ENCODE peak calls at places on chromosome 4, in four cellular contexts. O is BE2C, H is AG04450, N is left ventricle myocardium inferior. V is an unnamed sample. For H3K9me3, the result is how much of the 10 kb centered on the place peaks cover.

GRCh38 chr4:29717658-29718057 is 1002.5 kb upstream of the PCDH7 start:
- DNase-seq in N (no peak), H (no peak), O (no peak), V (no peak)

GRCh38 chr4:83252782-83253405 is 31.7 kb downstream of the COQ2 start:
- DNase-seq in O (peak), N (no peak), H (no peak), V (peak)

GRCh38 chr4:128323401-128323800 is 35.8 kb upstream of the PGRMC2 start:
- DNase-seq in N (no peak), H (no peak), O (no peak), V (no peak)

GRCh38 chr4:123444298-123444731 is 47.7 kb downstream of the SPRY1 start:
- DNase-seq in O (no peak), H (no peak), N (peak), V (peak)

GRCh38 chr4:183834252-183834651 is 70.9 kb upstream of the STOX2 start:
- DNase-seq in H (no peak), N (no peak), O (no peak), V (no peak)

GRCh38 chr4:147825451-147826287 is 93.8 kb downstream of the ARHGAP10 start:
- DNase-seq in H (no peak), O (peak), N (peak), V (peak)

GRCh38 chr4:79757580-79757979 is 315.4 kb downstream of the ANTXR2 start:
- DNase-seq in O (no peak), H (no peak), N (no peak), V (no peak)

GRCh38 chr4:100907465-100908454 is 389.9 kb upstream of the EMCN start:
- DNase-seq in H (no peak), N (no peak), O (no peak), V (no peak)

GRCh38 chr4:4417886-4418285 is 31.0 kb downstream of the NSG1 start:
- DNase-seq in N (no peak), H (no peak), O (no peak), V (no peak)

GRCh38 chr4:39814403-39815185 is 116.7 kb downstream of the UBE2K start:
- DNase-seq in O (no peak), H (no peak), N (no peak), V (no peak)

GRCh38 chr4:1720163-1720983 is 750 bp downstream of the TMEM129 start:
- DNase-seq in N (peak), H (no peak), O (peak), V (peak)

GRCh38 chr4:10135252-10135651 is 18.7 kb upstream of the WDR1 start:
- DNase-seq in N (no peak), H (no peak), O (peak), V (no peak)

GRCh38 chr4:95544433-95545103 is 4.2 kb downstream of the UNC5C start:
- DNase-seq in H (no peak), O (no peak), N (no peak), V (no peak)

GRCh38 chr4:8707045-8707781 is 114.6 kb downstream of the CPZ start:
- DNase-seq in H (no peak), N (peak), O (peak), V (no peak)

GRCh38 chr4:3369781-3370660 is 71.7 kb upstream of the HGFAC start:
- DNase-seq in H (peak), O (no peak), N (peak), V (peak)

GRCh38 chr4:17447675-17448298 is 64.1 kb downstream of the QDPR start:
- DNase-seq in N (no peak), H (peak), O (peak), V (no peak)

GRCh38 chr4:95510145-95510544 is 38.6 kb downstream of the UNC5C start:
- DNase-seq in H (no peak), N (no peak), O (peak), V (no peak)

GRCh38 chr4:89216866-89217265 is 90.7 kb downstream of the GPRIN3 start:
- DNase-seq in H (no peak), N (no peak), O (no peak), V (no peak)

GRCh38 chr4:86307432-86307831 is 52.4 kb downstream of the MAPK10 start:
- DNase-seq in N (no peak), O (no peak), H (no peak), V (no peak)

GRCh38 chr4:176792348-176793059 is at the start of gene VEGFC:
- DNase-seq in N (peak), O (peak), H (no peak), V (peak)

GRCh38 chr4:176300565-176300964 is 19.2 kb upstream of the SPCS3 start:
- DNase-seq in N (no peak), O (no peak), H (no peak), V (no peak)

GRCh38 chr4:151251922-151252321 is 25.0 kb upstream of the PRSS48 start:
- DNase-seq in H (no peak), O (no peak), N (no peak), V (no peak)

GRCh38 chr4:146709956-146710355 is 71.3 kb downstream of the POU4F2 start:
- DNase-seq in H (no peak), N (no peak), O (no peak), V (no peak)

GRCh38 chr4:4854649-4855292 is 4.7 kb upstream of the MSX1 start:
- DNase-seq in H (no peak), N (no peak), O (peak), V (no peak)

GRCh38 chr4:131499139-131499873 is 1649.8 kb upstream of the PCDH10 start:
- DNase-seq in H (peak), N (no peak), O (no peak), V (peak)

GRCh38 chr4:54882616-54883015 is 224.9 kb downstream of the KIT start:
- DNase-seq in H (no peak), O (no peak), N (no peak), V (no peak)

GRCh38 chr4:56139241-56139827 is 190.6 kb downstream of the CEP135 start:
- DNase-seq in O (no peak), N (no peak), H (no peak), V (no peak)

GRCh38 chr4:61085534-61085933 is 114.6 kb upstream of the ADGRL3 start:
- DNase-seq in O (no peak), H (no peak), N (no peak), V (no peak)

GRCh38 chr4:53453385-53453784 is 75.9 kb downstream of the FIP1L1 start:
- DNase-seq in H (no peak), O (no peak), N (no peak), V (no peak)

GRCh38 chr4:24186466-24186865 is 296.6 kb upstream of the PPARGC1A start:
- DNase-seq in O (no peak), N (no peak), H (no peak), V (no peak)

GRCh38 chr4:118047043-118047442 is 12.8 kb downstream of the NDST3 start:
- DNase-seq in N (no peak), O (no peak), H (no peak), V (no peak)
- H3K9me3 ChIP-seq in N (half or more), O (under half), H (under half), V (under half)

GRCh38 chr4:16029329-16029728 is 54.5 kb downstream of the PROM1 start:
- DNase-seq in H (peak), O (no peak), N (no peak), V (no peak)
- H3K4me3 ChIP-seq in H (no peak), O (no peak), N (no peak), V (no peak)

GRCh38 chr4:337932-338758 is 531 bp downstream of the ZNF141 start:
- DNase-seq in O (peak), H (no peak), N (no peak), V (peak)
- H3K9me3 ChIP-seq in O (under half), H (under half), N (under half), V (under half)

GRCh38 chr4:25310066-25310824 is 2.3 kb upstream of the ZCCHC4 start:
- DNase-seq in N (no peak), H (no peak), O (no peak), V (no peak)

GRCh38 chr4:25312496-25313193 is at the start of gene ZCCHC4:
- DNase-seq in H (peak), O (peak), N (peak), V (peak)

GRCh38 chr4:25308761-25309160 is 3.8 kb upstream of the ZCCHC4 start:
- DNase-seq in O (no peak), H (no peak), N (no peak), V (no peak)

GRCh38 chr4:25313194-25313895 is 771 bp downstream of the ZCCHC4 start:
- DNase-seq in H (no peak), N (no peak), O (no peak), V (no peak)

DNA sequence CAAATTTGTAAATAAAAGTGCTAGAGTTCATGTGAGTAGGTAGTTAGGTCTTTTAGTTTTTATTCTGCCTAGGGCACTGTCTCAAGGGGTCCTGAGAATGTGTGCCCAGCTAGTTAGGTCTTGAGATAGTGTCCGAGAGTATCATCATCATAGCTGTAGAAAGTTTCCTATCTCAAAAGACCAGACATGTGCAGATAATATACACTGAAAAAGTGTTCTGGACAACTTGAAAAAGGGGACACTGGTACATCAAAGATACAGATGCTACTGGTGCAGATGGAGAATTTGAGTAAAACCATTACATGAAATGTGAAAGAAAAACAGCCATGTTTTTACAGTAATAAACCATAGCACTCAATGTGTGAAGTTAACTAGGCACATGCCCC is 1.8 kb upstream of the ZCCHC4 start:
- DNase-seq in N (no peak), O (no peak), H (no peak), V (no peak)
- H3K4me3 ChIP-seq in N (no peak), O (no peak), H (no peak), V (no peak)

GRCh38 chr4:14632041-14632440 is 370.2 kb upstream of the CPEB2 start:
- DNase-seq in N (no peak), O (no peak), H (no peak), V (no peak)
- H3K9me3 ChIP-seq in N (under half), O (under half), H (under half), V (under half)

GRCh38 chr4:67575889-67576329 is 17.4 kb downstream of the STAP1 start:
- DNase-seq in O (no peak), H (no peak), N (no peak), V (no peak)
- H3K4me3 ChIP-seq in O (no peak), H (no peak), N (no peak), V (no peak)

DNA sequence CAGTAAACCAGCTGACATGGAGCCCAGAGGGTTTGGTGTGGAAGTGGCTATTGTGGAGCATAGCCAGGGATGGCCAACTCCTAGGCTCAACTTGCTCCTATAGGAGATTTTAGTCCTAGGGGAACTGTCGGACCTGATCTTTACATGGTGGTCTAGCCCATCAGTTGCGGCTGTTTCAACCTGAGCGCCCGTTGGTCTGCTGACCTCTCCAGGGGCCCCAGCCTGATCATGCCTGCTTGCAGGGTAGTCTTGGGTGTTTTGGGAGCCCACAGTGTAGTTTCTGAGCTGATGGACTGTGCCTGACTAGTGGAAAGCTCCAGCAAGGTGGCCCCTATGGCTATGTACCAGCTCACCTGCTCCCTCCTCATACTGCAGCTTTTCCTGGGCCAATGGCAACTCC is 597.0 kb downstream of the IQCM start:
- DNase-seq in H (no peak), N (no peak), O (no peak), V (no peak)
- H3K9me3 ChIP-seq in H (under half), N (under half), O (under half), V (under half)

DNA sequence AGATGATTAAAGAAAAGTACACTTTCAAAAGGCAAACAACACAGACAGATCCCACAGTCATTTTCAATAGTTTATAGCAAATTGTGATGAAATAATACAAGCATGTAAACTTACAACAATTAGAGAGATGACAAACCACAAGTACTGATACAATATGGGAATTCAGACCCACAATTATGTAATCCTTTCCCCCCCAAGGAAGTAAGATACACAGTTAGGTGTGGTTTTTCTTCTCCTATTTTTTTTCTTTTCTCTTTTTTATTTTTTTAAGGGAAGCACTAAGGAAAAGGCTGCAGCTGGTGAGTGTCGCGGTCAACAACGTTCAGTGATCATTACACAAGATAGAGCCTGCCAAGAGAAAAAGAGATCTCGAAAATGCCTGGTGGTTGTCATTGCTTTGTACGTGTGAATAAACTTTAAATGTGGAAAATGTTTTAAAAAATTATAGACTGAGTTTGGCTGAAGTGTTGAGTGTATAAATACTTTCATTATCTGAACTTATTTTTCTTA is 9.8 kb downstream of the NDNF start:
- DNase-seq in N (no peak), O (no peak), H (no peak), V (no peak)
- H3K4me3 ChIP-seq in N (peak), O (no peak), H (no peak), V (peak)

DNA sequence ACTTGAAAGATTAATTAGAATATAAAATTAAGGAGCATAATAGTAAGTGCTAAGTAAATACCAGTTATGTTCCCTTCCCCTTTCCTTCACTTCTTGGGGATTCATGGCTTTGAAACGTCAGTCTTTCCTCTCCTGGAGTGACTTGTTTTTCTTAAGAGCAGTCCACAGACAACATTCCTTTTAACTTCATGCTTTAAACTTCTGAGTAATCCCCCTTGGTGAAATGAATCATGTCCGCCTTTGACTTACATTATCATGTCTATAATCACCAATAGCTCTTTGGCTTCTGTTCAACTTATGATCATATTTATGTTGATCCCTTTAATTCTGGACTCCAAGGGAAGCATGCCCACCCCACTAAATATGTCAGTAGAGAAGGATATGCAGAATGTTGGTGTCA is 1012.1 kb upstream of the SLIT2 start:
- DNase-seq in O (no peak), H (no peak), N (no peak), V (no peak)
- H3K9me3 ChIP-seq in O (under half), H (under half), N (under half), V (under half)

V was measured in right cardiac atrium.